ENCODE peak calls at places on chromosomes 7 and 10, in five cellular contexts. N is IMR-90, A is H1, Y is neuronal stem cell, C is H9. B is an unnamed sample.

GRCh38 chr7:135741905-135742304 is 6.7 kb downstream of the FAM180A start:
- DNase-seq in N (no peak), A (no peak), Y (no peak), C (no peak), B (no peak)

GRCh38 chr7:139777304-139777890 is 401 bp downstream of the HIPK2 start:
- DNase-seq in N (no peak), A (no peak), Y (peak; percentile 39), C (no peak), B (peak; percentile 12)

GRCh38 chr10:26486985-26487850 is 49.1 kb downstream of the APBB1IP start:
- DNase-seq in N (peak; percentile 37), A (no peak), Y (no peak), C (no peak), B (peak; percentile 22)

GRCh38 chr7:87933953-87934698 is at the start of gene ADAM22:
- DNase-seq in N (peak; percentile 64), A (peak; percentile 87), Y (peak; percentile 87), C (peak; percentile 95), B (peak; percentile 95)

GRCh38 chr7:34759477-34760125 is 101.6 kb downstream of the NPSR1 start:
- DNase-seq in N (peak; percentile 45), A (no peak), Y (peak; percentile 31), C (peak; percentile 40), B (peak; percentile 86)

GRCh38 chr7:98249106-98249505 is 2.9 kb downstream of the TECPR1 start:
- DNase-seq in N (no peak), A (no peak), Y (no peak), C (no peak), B (no peak)

GRCh38 chr10:48419714-48420113 is 113.2 kb downstream of the MAPK8 start:
- DNase-seq in N (no peak), A (no peak), Y (no peak), C (no peak), B (no peak)

GRCh38 chr7:96136600-96137239 is 185.2 kb downstream of the SLC25A13 start:
- DNase-seq in N (no peak), A (no peak), Y (no peak), C (no peak), B (no peak)

GRCh38 chr10:29099001-29099400 is 189.9 kb upstream of the LYZL1 start:
- DNase-seq in N (no peak), A (no peak), Y (no peak), C (no peak), B (no peak)

GRCh38 chr7:80740778-80741545 is 102.5 kb downstream of the CD36 start:
- DNase-seq in N (peak; percentile 76), A (no peak), Y (no peak), C (no peak), B (no peak)

GRCh38 chr7:47535704-47536628 is 45.9 kb downstream of the TNS3 start:
- DNase-seq in N (no peak), A (no peak), Y (no peak), C (no peak), B (peak; percentile 52)

GRCh38 chr10:2964632-2965296 is 102.6 kb upstream of the PFKP start:
- DNase-seq in N (no peak), A (no peak), Y (peak; percentile 15), C (no peak), B (peak; percentile 42)

GRCh38 chr7:74568658-74569057 is 88.9 kb upstream of the GTF2I start:
- DNase-seq in N (no peak), A (no peak), Y (no peak), C (no peak), B (no peak)

GRCh38 chr7:108283252-108283651 is 153.1 kb upstream of the LAMB4 start:
- DNase-seq in N (no peak), A (no peak), Y (no peak), C (no peak), B (no peak)

GRCh38 chr10:110651044-110651958 is 7.2 kb downstream of the RBM20 start:
- DNase-seq in N (peak; percentile 98), A (no peak), Y (no peak), C (no peak), B (no peak)

GRCh38 chr10:6737080-6737641 is 157.1 kb upstream of the PRKCQ start:
- DNase-seq in N (peak; percentile 62), A (peak; percentile 54), Y (no peak), C (peak; percentile 68), B (peak; percentile 84)

GRCh38 chr7:5689118-5689517 is 92.3 kb downstream of the RNF216 start:
- DNase-seq in N (peak; percentile 69), A (no peak), Y (no peak), C (no peak), B (no peak)

GRCh38 chr7:117090820-117091219 is 137.5 kb downstream of the ST7 start:
- DNase-seq in N (no peak), A (no peak), Y (no peak), C (no peak), B (no peak)

GRCh38 chr7:100674441-100675407 is 1.2 kb downstream of the GNB2 start:
- DNase-seq in N (no peak), A (peak; percentile 69), Y (no peak), C (no peak), B (peak; percentile 49)

GRCh38 chr7:157630301-157630853 is 293.6 kb downstream of the DNAJB6 start:
- DNase-seq in N (no peak), A (no peak), Y (no peak), C (no peak), B (no peak)

GRCh38 chr7:37182011-37182478 is 266.6 kb downstream of the ELMO1 start:
- DNase-seq in N (peak; percentile 61), A (peak; percentile 95), Y (peak; percentile 89), C (peak; percentile 84), B (peak; percentile 91)

GRCh38 chr10:119149157-119149556 is 16.4 kb downstream of the SFXN4 start:
- DNase-seq in N (no peak), A (no peak), Y (no peak), C (no peak), B (no peak)

GRCh38 chr7:156827587-156828203 is 65.3 kb downstream of the LMBR1 start:
- DNase-seq in N (peak; percentile 46), A (no peak), Y (no peak), C (no peak), B (peak; percentile 27)

GRCh38 chr7:141217938-141218337 is 144.1 kb downstream of the TMEM178B start:
- DNase-seq in N (no peak), A (no peak), Y (no peak), C (no peak), B (peak; percentile 36)

GRCh38 chr10:21724695-21725371 is 190.8 kb downstream of the MLLT10 start:
- DNase-seq in N (peak; percentile 100), A (no peak), Y (no peak), C (no peak), B (peak; percentile 48)

GRCh38 chr7:142603870-142604448 is 145.3 kb upstream of the PRSS1 start:
- DNase-seq in N (peak; percentile 63), A (peak; percentile 58), Y (peak; percentile 66), C (no peak), B (peak; percentile 72)

GRCh38 chr10:1551636-1552338 is 185.5 kb downstream of the ADARB2 start:
- DNase-seq in N (no peak), A (no peak), Y (no peak), C (no peak), B (no peak)

DNA sequence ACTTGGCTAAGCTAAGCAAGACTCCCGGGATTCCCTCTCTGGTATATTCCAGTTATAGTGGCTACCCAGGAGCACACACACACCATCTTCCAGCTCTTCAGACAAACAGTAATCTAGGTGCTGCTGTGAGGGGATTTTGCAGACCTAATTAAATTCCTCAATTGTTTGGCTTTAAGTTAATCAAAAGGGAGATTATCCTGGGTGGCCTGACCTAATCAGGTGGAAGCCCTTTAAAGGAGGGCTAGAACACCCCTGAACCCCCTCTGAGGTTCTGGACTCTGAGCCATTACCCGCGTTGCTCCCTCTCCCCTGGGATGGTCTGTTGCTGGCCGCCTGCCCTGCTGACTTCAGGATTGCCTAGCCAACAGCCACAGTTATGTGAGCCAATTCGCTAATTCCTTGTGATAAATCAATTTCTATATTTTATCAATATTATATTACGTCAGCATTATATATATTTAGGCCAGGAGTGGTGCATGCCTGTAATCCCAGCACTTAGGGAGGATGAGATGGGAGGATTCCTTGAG is 6.4 kb downstream of the SFXN2 start:
- DNase-seq in N (no peak), A (no peak), Y (no peak), C (no peak), B (no peak)
- H2AK5ac ChIP-seq in N (no peak overlapping the region), A (no peak overlapping the region), Y (no peak overlapping the region), C (no peak overlapping the region), B (no peak overlapping the region)

GRCh38 chr7:28871083-28871482 is 87.0 kb downstream of the TRIL start:
- DNase-seq in N (no peak), A (no peak), Y (no peak), C (no peak), B (no peak)

GRCh38 chr7:28868700-28869099 is 89.4 kb downstream of the TRIL start:
- DNase-seq in N (no peak), A (no peak), Y (no peak), C (no peak), B (no peak)

GRCh38 chr7:28862876-28863275 is 95.3 kb downstream of the TRIL start:
- DNase-seq in N (peak; percentile 43), A (no peak), Y (no peak), C (no peak), B (no peak)

GRCh38 chr7:28865494-28866257 is 92.5 kb downstream of the TRIL start:
- DNase-seq in N (peak; percentile 38), A (no peak), Y (no peak), C (no peak), B (peak; percentile 69)

GRCh38 chr7:28867181-28867580 is 90.9 kb downstream of the TRIL start:
- DNase-seq in N (no peak), A (no peak), Y (no peak), C (no peak), B (no peak)
- H2AK5ac ChIP-seq in N (no peak overlapping the region), A (no peak overlapping the region), Y (no peak overlapping the region), C (no peak overlapping the region), B (no peak overlapping the region)

GRCh38 chr7:22576941-22577927 is 77.2 kb upstream of the STEAP1B start:
- DNase-seq in N (peak; percentile 98), A (no peak), Y (no peak), C (no peak), B (no peak)

GRCh38 chr7:22572292-22572691 is 72.3 kb upstream of the STEAP1B start:
- DNase-seq in N (no peak), A (no peak), Y (no peak), C (no peak), B (no peak)

GRCh38 chr7:22572937-22573336 is 72.9 kb upstream of the STEAP1B start:
- DNase-seq in N (peak; percentile 81), A (no peak), Y (no peak), C (no peak), B (no peak)

GRCh38 chr7:22571776-22572175 is 71.8 kb upstream of the STEAP1B start:
- DNase-seq in N (no peak), A (no peak), Y (no peak), C (no peak), B (no peak)

GRCh38 chr7:22574756-22575517 is 74.9 kb upstream of the STEAP1B start:
- DNase-seq in N (no peak), A (no peak), Y (no peak), C (no peak), B (no peak)
- H2AK5ac ChIP-seq in N (peak overlapping the region; percentile 83), A (no peak overlapping the region), Y (no peak overlapping the region), C (no peak overlapping the region), B (no peak overlapping the region)

GRCh38 chr10:69629519-69629896 is 539 bp upstream of the FAM241B start:
- DNase-seq in N (no peak), A (no peak), Y (no peak), C (no peak), B (no peak)

GRCh38 chr10:69628876-69629275 is 1.2 kb upstream of the FAM241B start:
- DNase-seq in N (no peak), A (peak; percentile 2), Y (no peak), C (no peak), B (no peak)

GRCh38 chr10:69630651-69631400 is 779 bp downstream of the FAM241B start:
- DNase-seq in N (no peak), A (no peak), Y (no peak), C (peak; percentile 32), B (no peak)

GRCh38 chr10:69631566-69631965 is 1.5 kb downstream of the FAM241B start:
- DNase-seq in N (no peak), A (peak; percentile 7), Y (no peak), C (peak; percentile 20), B (no peak)

GRCh38 chr10:69629897-69630650 is at the start of gene FAM241B:
- DNase-seq in N (peak; percentile 5), A (peak; percentile 95), Y (peak; percentile 67), C (peak; percentile 83), B (peak; percentile 76)
- H2AK5ac ChIP-seq in N (no peak within 1 kb of the TSS), A (no peak within 1 kb of the TSS), Y (peak within 1 kb of the TSS; percentile 94), C (no peak within 1 kb of the TSS), B (no peak within 1 kb of the TSS)

B was measured in mesendoderm.